ENCODE peak calls at places on chromosomes 12 and 14, in eight cellular contexts. One of them, this sample, is unnamed.

GRCh38 chr12:3117628-3118027 is 40.4 kb downstream of the TSPAN9 start:
- DNase-seq in neural crest cell: no peak
- DNase-seq in CD4-positive, alpha-beta T cell: no peak
- DNase-seq in lower leg skin: no peak
- DNase-seq in coronary artery: no peak
- DNase-seq in GM06990: no peak
- DNase-seq in progenitor cell of endocrine pancreas: no peak
- DNase-seq in heart right ventricle: no peak
- DNase-seq in this sample: no peak

GRCh38 chr12:7629465-7629864 is 36.2 kb downstream of the APOBEC1 start:
- DNase-seq in neural crest cell: no peak
- DNase-seq in CD4-positive, alpha-beta T cell: no peak
- DNase-seq in lower leg skin: no peak
- DNase-seq in coronary artery: no peak
- DNase-seq in GM06990: no peak
- DNase-seq in progenitor cell of endocrine pancreas: no peak
- DNase-seq in heart right ventricle: no peak
- DNase-seq in this sample: no peak

GRCh38 chr14:73728106-73729014 is 14.2 kb upstream of the PNMA1 start:
- DNase-seq in neural crest cell: peak
- DNase-seq in CD4-positive, alpha-beta T cell: peak
- DNase-seq in lower leg skin: peak
- DNase-seq in coronary artery: peak
- DNase-seq in GM06990: no peak
- DNase-seq in progenitor cell of endocrine pancreas: peak
- DNase-seq in heart right ventricle: peak
- DNase-seq in this sample: peak

GRCh38 chr14:62778310-62778709 is 266.9 kb downstream of the KCNH5 start:
- DNase-seq in neural crest cell: no peak
- DNase-seq in CD4-positive, alpha-beta T cell: no peak
- DNase-seq in lower leg skin: no peak
- DNase-seq in coronary artery: no peak
- DNase-seq in GM06990: no peak
- DNase-seq in progenitor cell of endocrine pancreas: no peak
- DNase-seq in heart right ventricle: no peak
- DNase-seq in this sample: no peak

GRCh38 chr14:98177551-98177950 is 1094.4 kb downstream of the BCL11B start:
- DNase-seq in neural crest cell: no peak
- DNase-seq in CD4-positive, alpha-beta T cell: no peak
- DNase-seq in lower leg skin: no peak
- DNase-seq in coronary artery: no peak
- DNase-seq in GM06990: no peak
- DNase-seq in progenitor cell of endocrine pancreas: no peak
- DNase-seq in heart right ventricle: no peak
- DNase-seq in this sample: no peak

GRCh38 chr14:73759183-73759713 is 45.1 kb upstream of the PNMA1 start:
- DNase-seq in neural crest cell: peak
- DNase-seq in CD4-positive, alpha-beta T cell: peak
- DNase-seq in lower leg skin: peak
- DNase-seq in coronary artery: no peak
- DNase-seq in GM06990: peak
- DNase-seq in progenitor cell of endocrine pancreas: peak
- DNase-seq in heart right ventricle: peak
- DNase-seq in this sample: no peak

GRCh38 chr14:79412822-79413221 is 798.5 kb downstream of the DIO2 start:
- DNase-seq in neural crest cell: no peak
- DNase-seq in CD4-positive, alpha-beta T cell: no peak
- DNase-seq in lower leg skin: no peak
- DNase-seq in coronary artery: no peak
- DNase-seq in GM06990: no peak
- DNase-seq in progenitor cell of endocrine pancreas: no peak
- DNase-seq in heart right ventricle: no peak
- DNase-seq in this sample: no peak

GRCh38 chr14:66315548-66315947 is 170.6 kb upstream of the CCDC196 start:
- DNase-seq in neural crest cell: no peak
- DNase-seq in CD4-positive, alpha-beta T cell: no peak
- DNase-seq in lower leg skin: no peak
- DNase-seq in coronary artery: no peak
- DNase-seq in GM06990: no peak
- DNase-seq in progenitor cell of endocrine pancreas: no peak
- DNase-seq in heart right ventricle: no peak
- DNase-seq in this sample: no peak

GRCh38 chr12:32467959-32468863 is 68.9 kb downstream of the FGD4 start:
- DNase-seq in neural crest cell: no peak
- DNase-seq in CD4-positive, alpha-beta T cell: no peak
- DNase-seq in lower leg skin: no peak
- DNase-seq in coronary artery: no peak
- DNase-seq in GM06990: peak
- DNase-seq in progenitor cell of endocrine pancreas: no peak
- DNase-seq in heart right ventricle: peak
- DNase-seq in this sample: no peak

GRCh38 chr12:18430425-18431048 is 169.2 kb downstream of the PIK3C2G start:
- DNase-seq in neural crest cell: peak
- DNase-seq in CD4-positive, alpha-beta T cell: no peak
- DNase-seq in lower leg skin: no peak
- DNase-seq in coronary artery: no peak
- DNase-seq in GM06990: no peak
- DNase-seq in progenitor cell of endocrine pancreas: peak
- DNase-seq in heart right ventricle: peak
- DNase-seq in this sample: no peak

GRCh38 chr12:116694653-116695463 is 43.0 kb downstream of the SPRING1 start:
- DNase-seq in neural crest cell: no peak
- DNase-seq in CD4-positive, alpha-beta T cell: no peak
- DNase-seq in lower leg skin: peak
- DNase-seq in coronary artery: no peak
- DNase-seq in GM06990: no peak
- DNase-seq in progenitor cell of endocrine pancreas: no peak
- DNase-seq in heart right ventricle: no peak
- DNase-seq in this sample: no peak

GRCh38 chr14:101031186-101031585 is 127.7 kb upstream of the RTL1 start:
- DNase-seq in neural crest cell: no peak
- DNase-seq in CD4-positive, alpha-beta T cell: no peak
- DNase-seq in lower leg skin: peak
- DNase-seq in coronary artery: no peak
- DNase-seq in GM06990: no peak
- DNase-seq in progenitor cell of endocrine pancreas: no peak
- DNase-seq in heart right ventricle: no peak
- DNase-seq in this sample: no peak

GRCh38 chr12:54330442-54330841 is 5.5 kb downstream of the COPZ1 start:
- DNase-seq in neural crest cell: no peak
- DNase-seq in CD4-positive, alpha-beta T cell: no peak
- DNase-seq in lower leg skin: no peak
- DNase-seq in coronary artery: no peak
- DNase-seq in GM06990: no peak
- DNase-seq in progenitor cell of endocrine pancreas: no peak
- DNase-seq in heart right ventricle: no peak
- DNase-seq in this sample: no peak

GRCh38 chr14:96204151-96205058 is at the start of gene BDKRB2:
- DNase-seq in neural crest cell: peak
- DNase-seq in CD4-positive, alpha-beta T cell: no peak
- DNase-seq in lower leg skin: peak
- DNase-seq in coronary artery: no peak
- DNase-seq in GM06990: no peak
- DNase-seq in progenitor cell of endocrine pancreas: peak
- DNase-seq in heart right ventricle: peak
- DNase-seq in this sample: no peak

GRCh38 chr12:67394600-67394999 is 125.4 kb downstream of the CAND1 start:
- DNase-seq in neural crest cell: no peak
- DNase-seq in CD4-positive, alpha-beta T cell: no peak
- DNase-seq in lower leg skin: no peak
- DNase-seq in coronary artery: peak
- DNase-seq in GM06990: no peak
- DNase-seq in progenitor cell of endocrine pancreas: no peak
- DNase-seq in heart right ventricle: peak
- DNase-seq in this sample: no peak

GRCh38 chr14:99654235-99655000 is 9.5 kb downstream of the HHIPL1 start:
- DNase-seq in neural crest cell: no peak
- DNase-seq in CD4-positive, alpha-beta T cell: no peak
- DNase-seq in lower leg skin: no peak
- DNase-seq in coronary artery: no peak
- DNase-seq in GM06990: no peak
- DNase-seq in progenitor cell of endocrine pancreas: no peak
- DNase-seq in heart right ventricle: peak
- DNase-seq in this sample: no peak

GRCh38 chr12:65278576-65279386 is at the start of gene MSRB3:
- DNase-seq in neural crest cell: peak
- DNase-seq in CD4-positive, alpha-beta T cell: no peak
- DNase-seq in lower leg skin: peak
- DNase-seq in coronary artery: peak
- DNase-seq in GM06990: peak
- DNase-seq in progenitor cell of endocrine pancreas: peak
- DNase-seq in heart right ventricle: peak
- DNase-seq in this sample: no peak
- TF ChIP-seq CTCF in neural crest cell: peak
- TF ChIP-seq CTCF in CD4-positive, alpha-beta T cell: no peak
- TF ChIP-seq CTCF in lower leg skin: no peak
- TF ChIP-seq CTCF in coronary artery: no peak
- TF ChIP-seq CTCF in GM06990: peak
- TF ChIP-seq CTCF in progenitor cell of endocrine pancreas: peak
- TF ChIP-seq CTCF in heart right ventricle: no peak
- TF ChIP-seq CTCF in this sample: no peak

GRCh38 chr12:55930771-55931316 is at the start of gene DGKA:
- DNase-seq in neural crest cell: no peak
- DNase-seq in CD4-positive, alpha-beta T cell: peak
- DNase-seq in lower leg skin: peak
- DNase-seq in coronary artery: no peak
- DNase-seq in GM06990: peak
- DNase-seq in progenitor cell of endocrine pancreas: no peak
- DNase-seq in heart right ventricle: peak
- DNase-seq in this sample: peak
- TF ChIP-seq CTCF in neural crest cell: peak
- TF ChIP-seq CTCF in CD4-positive, alpha-beta T cell: peak
- TF ChIP-seq CTCF in lower leg skin: no peak
- TF ChIP-seq CTCF in coronary artery: peak
- TF ChIP-seq CTCF in GM06990: peak
- TF ChIP-seq CTCF in progenitor cell of endocrine pancreas: peak
- TF ChIP-seq CTCF in heart right ventricle: peak
- TF ChIP-seq CTCF in this sample: peak

GRCh38 chr12:112755507-112755906 is 36.0 kb upstream of the RPH3A start:
- DNase-seq in neural crest cell: no peak
- DNase-seq in CD4-positive, alpha-beta T cell: no peak
- DNase-seq in lower leg skin: no peak
- DNase-seq in coronary artery: no peak
- DNase-seq in GM06990: no peak
- DNase-seq in progenitor cell of endocrine pancreas: no peak
- DNase-seq in heart right ventricle: no peak
- DNase-seq in this sample: no peak

GRCh38 chr12:112751844-112752243 is 39.7 kb upstream of the RPH3A start:
- DNase-seq in neural crest cell: no peak
- DNase-seq in CD4-positive, alpha-beta T cell: no peak
- DNase-seq in lower leg skin: no peak
- DNase-seq in coronary artery: no peak
- DNase-seq in GM06990: no peak
- DNase-seq in progenitor cell of endocrine pancreas: no peak
- DNase-seq in heart right ventricle: no peak
- DNase-seq in this sample: no peak

GRCh38 chr12:112750971-112751370 is 40.6 kb upstream of the RPH3A start:
- DNase-seq in neural crest cell: no peak
- DNase-seq in CD4-positive, alpha-beta T cell: no peak
- DNase-seq in lower leg skin: no peak
- DNase-seq in coronary artery: no peak
- DNase-seq in GM06990: no peak
- DNase-seq in progenitor cell of endocrine pancreas: no peak
- DNase-seq in heart right ventricle: no peak
- DNase-seq in this sample: no peak

GRCh38 chr12:112749081-112749480 is 42.5 kb upstream of the RPH3A start:
- DNase-seq in neural crest cell: no peak
- DNase-seq in CD4-positive, alpha-beta T cell: no peak
- DNase-seq in lower leg skin: no peak
- DNase-seq in coronary artery: no peak
- DNase-seq in GM06990: no peak
- DNase-seq in progenitor cell of endocrine pancreas: no peak
- DNase-seq in heart right ventricle: no peak
- DNase-seq in this sample: no peak

DNA sequence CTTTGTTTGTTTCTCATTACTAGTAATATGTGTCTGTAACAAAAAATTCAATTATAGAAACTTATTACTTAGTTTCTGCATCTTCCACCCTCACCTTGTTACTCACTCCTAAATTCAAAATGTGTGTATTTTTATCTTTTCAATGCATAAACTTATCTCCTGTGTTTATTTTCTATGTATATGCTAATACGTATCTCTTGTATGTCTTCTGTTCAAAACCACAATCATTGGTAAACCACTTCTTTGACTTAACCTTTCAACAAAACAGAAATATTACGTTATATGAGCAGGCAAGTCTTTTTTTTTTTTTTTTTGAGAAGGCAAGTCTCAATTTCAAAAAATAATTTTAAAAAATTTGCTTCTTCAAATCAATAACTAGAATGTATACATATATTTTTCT is 39.2 kb upstream of the RPH3A start:
- DNase-seq in neural crest cell: no peak
- DNase-seq in CD4-positive, alpha-beta T cell: no peak
- DNase-seq in lower leg skin: no peak
- DNase-seq in coronary artery: no peak
- DNase-seq in GM06990: no peak
- DNase-seq in progenitor cell of endocrine pancreas: no peak
- DNase-seq in heart right ventricle: no peak
- DNase-seq in this sample: no peak
- TF ChIP-seq CTCF in neural crest cell: no peak
- TF ChIP-seq CTCF in CD4-positive, alpha-beta T cell: no peak
- TF ChIP-seq CTCF in lower leg skin: no peak
- TF ChIP-seq CTCF in coronary artery: no peak
- TF ChIP-seq CTCF in GM06990: no peak
- TF ChIP-seq CTCF in progenitor cell of endocrine pancreas: no peak
- TF ChIP-seq CTCF in heart right ventricle: no peak
- TF ChIP-seq CTCF in this sample: no peak

DNA sequence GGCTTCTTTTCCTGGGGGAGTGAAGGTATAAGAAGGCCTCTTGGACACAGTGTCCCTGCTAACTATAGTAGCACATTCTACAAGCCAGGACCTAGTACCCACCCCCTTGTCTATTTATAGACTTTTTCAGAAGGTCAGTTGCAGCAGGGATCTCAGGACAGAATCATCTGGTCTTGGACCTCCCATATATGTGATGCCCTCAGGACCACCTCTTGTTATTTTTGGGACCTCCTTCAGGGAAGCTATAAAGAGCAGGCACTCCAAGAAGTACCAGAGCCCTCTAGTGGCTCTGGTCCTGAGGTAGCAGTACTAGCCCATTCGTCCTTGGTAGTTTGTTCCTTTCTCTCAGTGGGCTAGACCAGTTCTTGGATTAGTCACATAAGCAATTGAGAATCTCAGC is 4.3 kb downstream of the COQ10A start:
- DNase-seq in neural crest cell: no peak
- DNase-seq in CD4-positive, alpha-beta T cell: no peak
- DNase-seq in lower leg skin: no peak
- DNase-seq in coronary artery: no peak
- DNase-seq in GM06990: no peak
- DNase-seq in progenitor cell of endocrine pancreas: no peak
- DNase-seq in heart right ventricle: peak
- DNase-seq in this sample: no peak
- TF ChIP-seq CTCF in neural crest cell: peak
- TF ChIP-seq CTCF in CD4-positive, alpha-beta T cell: no peak
- TF ChIP-seq CTCF in lower leg skin: no peak
- TF ChIP-seq CTCF in coronary artery: no peak
- TF ChIP-seq CTCF in GM06990: peak
- TF ChIP-seq CTCF in progenitor cell of endocrine pancreas: peak
- TF ChIP-seq CTCF in heart right ventricle: no peak
- TF ChIP-seq CTCF in this sample: no peak

GRCh38 chr14:59583755-59584154 is 7.1 kb upstream of the CCDC175 start:
- DNase-seq in neural crest cell: no peak
- DNase-seq in CD4-positive, alpha-beta T cell: no peak
- DNase-seq in lower leg skin: no peak
- DNase-seq in coronary artery: no peak
- DNase-seq in GM06990: no peak
- DNase-seq in progenitor cell of endocrine pancreas: no peak
- DNase-seq in heart right ventricle: no peak
- DNase-seq in this sample: no peak
- TF ChIP-seq CTCF in neural crest cell: no peak
- TF ChIP-seq CTCF in CD4-positive, alpha-beta T cell: no peak
- TF ChIP-seq CTCF in lower leg skin: no peak
- TF ChIP-seq CTCF in coronary artery: no peak
- TF ChIP-seq CTCF in GM06990: no peak
- TF ChIP-seq CTCF in progenitor cell of endocrine pancreas: no peak
- TF ChIP-seq CTCF in heart right ventricle: no peak
- TF ChIP-seq CTCF in this sample: no peak

This sample was measured in natural killer cell.